ENCODE peak calls at places on chromosomes 4 and X, in five cellular contexts. N, L, I, C and O are unnamed samples.

GRCh38 chr4:84905646-84906045 is 60.8 kb downstream of the WDFY3 start:
- DNase-seq in I (no peak), N (no peak), L (no peak), C (no peak), O (no peak)

GRCh38 chr4:4358093-4358840 is 28.6 kb upstream of the NSG1 start:
- DNase-seq in I (no peak), L (no peak), C (no peak), N (no peak), O (no peak)

GRCh38 chr4:12576409-12576808 is 907.7 kb downstream of the RAB28 start:
- DNase-seq in C (no peak), N (no peak), I (no peak), L (no peak), O (no peak)

GRCh38 chrX:84453351-84454246 is 48.7 kb downstream of the HDX start:
- DNase-seq in C (no peak), I (no peak), N (no peak), L (no peak), O (no peak)

GRCh38 chr4:125735107-125735506 is 420.4 kb downstream of the FAT4 start:
- DNase-seq in I (no peak), L (no peak), N (no peak), C (no peak), O (no peak)

GRCh38 chr4:86497980-86498379 is 96.1 kb upstream of the PTPN13 start:
- DNase-seq in L (no peak), N (no peak), I (no peak), C (no peak), O (no peak)

GRCh38 chr4:7842384-7843279 is 97.0 kb downstream of the AFAP1 start:
- DNase-seq in I (no peak), L (no peak), N (no peak), C (no peak), O (no peak)

GRCh38 chrX:110119480-110119879 is 116.6 kb downstream of the TMEM164 start:
- DNase-seq in I (no peak), C (no peak), L (no peak), N (no peak), O (no peak)

GRCh38 chrX:13008189-13008533 is 33.3 kb downstream of the TMSB4X start:
- DNase-seq in L (no peak), C (no peak), N (no peak), I (peak), O (no peak)